ENCODE peak calls at places on chromosomes 2 and 18, in six cellular contexts. N is A172, W is A549, L is NCI-H1694, Q is GM13977, T is iris pigment epithelial cell. Z is an unnamed sample.

GRCh38 chr2:225763711-225764110 is 364.2 kb downstream of the NYAP2 start:
- DNase-seq in N (no peak), W (no peak), L (no peak), Q (no peak), T (no peak), Z (no peak)

GRCh38 chr2:9123069-9123468 is 83.5 kb upstream of the ASAP2 start:
- DNase-seq in N (no peak), W (no peak), L (no peak), Q (no peak), T (no peak), Z (no peak)

GRCh38 chr2:168427451-168427850 is 28.6 kb upstream of the CERS6 start:
- DNase-seq in N (peak; percentile 20), W (no peak), L (no peak), Q (no peak), T (peak; percentile 93), Z (no peak)

GRCh38 chr2:10350666-10351215 is 48.0 kb downstream of the HPCAL1 start:
- DNase-seq in N (peak; percentile 22), W (no peak), L (no peak), Q (no peak), T (no peak), Z (no peak)

GRCh38 chr2:219058541-219059374 is 2.0 kb downstream of the IHH start:
- DNase-seq in N (no peak), W (no peak), L (no peak), Q (peak; percentile 45), T (no peak), Z (no peak)

GRCh38 chr2:37779611-37780010 is 108.2 kb upstream of the CDC42EP3 start:
- DNase-seq in N (no peak), W (no peak), L (no peak), Q (no peak), T (no peak), Z (no peak)

GRCh38 chr2:211439011-211439410 is 882.6 kb downstream of the CPS1 start:
- DNase-seq in N (no peak), W (no peak), L (no peak), Q (no peak), T (no peak), Z (no peak)

GRCh38 chr2:98899041-98899702 is 36.9 kb downstream of the CRACDL start:
- DNase-seq in N (no peak), W (no peak), L (no peak), Q (no peak), T (no peak), Z (no peak)

GRCh38 chr18:13039806-13040205 is 48.6 kb downstream of the CEP192 start:
- DNase-seq in N (no peak), W (no peak), L (no peak), Q (no peak), T (peak; percentile 10), Z (no peak)

GRCh38 chr2:202249864-202250263 is 11.5 kb upstream of the SUMO1 start:
- DNase-seq in N (peak; percentile 41), W (no peak), L (no peak), Q (no peak), T (peak; percentile 33), Z (no peak)

GRCh38 chr18:36031407-36031806 is 36.0 kb downstream of the RPRD1A start:
- DNase-seq in N (no peak), W (no peak), L (no peak), Q (no peak), T (no peak), Z (no peak)

Z was measured in cerebellar cortex.